ENCODE peak calls at places on chromosome 9, in ten cellular contexts. One of them, this sample, is unnamed.

GRCh38 chr9:16653491-16654407 is 216.7 kb downstream of the BNC2 start:
- DNase-seq in AG04449: no peak
- DNase-seq in endodermal cell: no peak
- DNase-seq in stomach: no peak
- DNase-seq in Peyer's patch: no peak
- DNase-seq in right atrium auricular region: peak
- DNase-seq in right lobe of liver: peak
- DNase-seq in fibroblast of the aortic adventitia: peak
- DNase-seq in dorsolateral prefrontal cortex: no peak
- DNase-seq in PC-9: no peak
- DNase-seq in this sample: peak

GRCh38 chr9:16848189-16848588 is 22.3 kb downstream of the BNC2 start:
- DNase-seq in AG04449: no peak
- DNase-seq in endodermal cell: no peak
- DNase-seq in stomach: no peak
- DNase-seq in Peyer's patch: no peak
- DNase-seq in right atrium auricular region: no peak
- DNase-seq in right lobe of liver: no peak
- DNase-seq in fibroblast of the aortic adventitia: no peak
- DNase-seq in dorsolateral prefrontal cortex: no peak
- DNase-seq in PC-9: no peak
- DNase-seq in this sample: no peak

GRCh38 chr9:88388886-88389617 is 808 bp downstream of the SPIN1 start:
- DNase-seq in AG04449: no peak
- DNase-seq in endodermal cell: peak
- DNase-seq in stomach: peak
- DNase-seq in Peyer's patch: peak
- DNase-seq in right atrium auricular region: peak
- DNase-seq in right lobe of liver: peak
- DNase-seq in fibroblast of the aortic adventitia: peak
- DNase-seq in dorsolateral prefrontal cortex: peak
- DNase-seq in PC-9: peak
- DNase-seq in this sample: peak

GRCh38 chr9:131641618-131642495 is 96.5 kb downstream of the PRRT1B start:
- DNase-seq in AG04449: no peak
- DNase-seq in endodermal cell: no peak
- DNase-seq in stomach: no peak
- DNase-seq in Peyer's patch: peak
- DNase-seq in right atrium auricular region: no peak
- DNase-seq in right lobe of liver: no peak
- DNase-seq in fibroblast of the aortic adventitia: no peak
- DNase-seq in dorsolateral prefrontal cortex: peak
- DNase-seq in PC-9: no peak
- DNase-seq in this sample: peak

GRCh38 chr9:113343732-113344231 is 3.7 kb upstream of the WDR31 start:
- DNase-seq in AG04449: no peak
- DNase-seq in endodermal cell: peak
- DNase-seq in stomach: peak
- DNase-seq in Peyer's patch: no peak
- DNase-seq in right atrium auricular region: peak
- DNase-seq in right lobe of liver: peak
- DNase-seq in fibroblast of the aortic adventitia: peak
- DNase-seq in dorsolateral prefrontal cortex: peak
- DNase-seq in PC-9: peak
- DNase-seq in this sample: peak

GRCh38 chr9:749712-750111 is 91.8 kb upstream of the DMRT1 start:
- DNase-seq in AG04449: no peak
- DNase-seq in endodermal cell: no peak
- DNase-seq in stomach: no peak
- DNase-seq in Peyer's patch: no peak
- DNase-seq in right atrium auricular region: peak
- DNase-seq in right lobe of liver: no peak
- DNase-seq in fibroblast of the aortic adventitia: no peak
- DNase-seq in dorsolateral prefrontal cortex: no peak
- DNase-seq in PC-9: no peak
- DNase-seq in this sample: peak

GRCh38 chr9:135647897-135648296 is 8.6 kb upstream of the GLT6D1 start:
- DNase-seq in AG04449: no peak
- DNase-seq in endodermal cell: no peak
- DNase-seq in stomach: no peak
- DNase-seq in Peyer's patch: no peak
- DNase-seq in right atrium auricular region: no peak
- DNase-seq in right lobe of liver: no peak
- DNase-seq in fibroblast of the aortic adventitia: no peak
- DNase-seq in dorsolateral prefrontal cortex: no peak
- DNase-seq in PC-9: no peak
- DNase-seq in this sample: no peak

GRCh38 chr9:72893437-72893836 is 59.4 kb downstream of the ALDH1A1 start:
- DNase-seq in AG04449: no peak
- DNase-seq in endodermal cell: no peak
- DNase-seq in stomach: no peak
- DNase-seq in Peyer's patch: no peak
- DNase-seq in right atrium auricular region: no peak
- DNase-seq in right lobe of liver: no peak
- DNase-seq in fibroblast of the aortic adventitia: no peak
- DNase-seq in dorsolateral prefrontal cortex: no peak
- DNase-seq in PC-9: no peak
- DNase-seq in this sample: no peak

GRCh38 chr9:104009853-104010252 is 84.3 kb upstream of the SMC2 start:
- DNase-seq in AG04449: no peak
- DNase-seq in endodermal cell: no peak
- DNase-seq in stomach: no peak
- DNase-seq in Peyer's patch: no peak
- DNase-seq in right atrium auricular region: no peak
- DNase-seq in right lobe of liver: no peak
- DNase-seq in fibroblast of the aortic adventitia: no peak
- DNase-seq in dorsolateral prefrontal cortex: no peak
- DNase-seq in PC-9: no peak
- DNase-seq in this sample: no peak

GRCh38 chr9:124894741-124895170 is 32.8 kb downstream of the ARPC5L start:
- DNase-seq in AG04449: no peak
- DNase-seq in endodermal cell: peak
- DNase-seq in stomach: no peak
- DNase-seq in Peyer's patch: no peak
- DNase-seq in right atrium auricular region: no peak
- DNase-seq in right lobe of liver: no peak
- DNase-seq in fibroblast of the aortic adventitia: peak
- DNase-seq in dorsolateral prefrontal cortex: no peak
- DNase-seq in PC-9: peak
- DNase-seq in this sample: no peak

GRCh38 chr9:77847626-77848025 is 184.0 kb downstream of the GNAQ start:
- DNase-seq in AG04449: no peak
- DNase-seq in endodermal cell: no peak
- DNase-seq in stomach: no peak
- DNase-seq in Peyer's patch: no peak
- DNase-seq in right atrium auricular region: no peak
- DNase-seq in right lobe of liver: no peak
- DNase-seq in fibroblast of the aortic adventitia: no peak
- DNase-seq in dorsolateral prefrontal cortex: no peak
- DNase-seq in PC-9: no peak
- DNase-seq in this sample: no peak

GRCh38 chr9:806285-807156 is 35.0 kb upstream of the DMRT1 start:
- DNase-seq in AG04449: no peak
- DNase-seq in endodermal cell: no peak
- DNase-seq in stomach: no peak
- DNase-seq in Peyer's patch: no peak
- DNase-seq in right atrium auricular region: no peak
- DNase-seq in right lobe of liver: no peak
- DNase-seq in fibroblast of the aortic adventitia: peak
- DNase-seq in dorsolateral prefrontal cortex: no peak
- DNase-seq in PC-9: peak
- DNase-seq in this sample: no peak

GRCh38 chr9:105901514-105902109 is 207.3 kb downstream of the TMEM38B start:
- DNase-seq in AG04449: no peak
- DNase-seq in endodermal cell: peak
- DNase-seq in stomach: no peak
- DNase-seq in Peyer's patch: no peak
- DNase-seq in right atrium auricular region: no peak
- DNase-seq in right lobe of liver: no peak
- DNase-seq in fibroblast of the aortic adventitia: no peak
- DNase-seq in dorsolateral prefrontal cortex: peak
- DNase-seq in PC-9: peak
- DNase-seq in this sample: no peak

GRCh38 chr9:130445268-130445983 is 665 bp downstream of the ASS1 start:
- DNase-seq in AG04449: no peak
- DNase-seq in endodermal cell: peak
- DNase-seq in stomach: peak
- DNase-seq in Peyer's patch: peak
- DNase-seq in right atrium auricular region: peak
- DNase-seq in right lobe of liver: peak
- DNase-seq in fibroblast of the aortic adventitia: peak
- DNase-seq in dorsolateral prefrontal cortex: no peak
- DNase-seq in PC-9: peak
- DNase-seq in this sample: peak
- TF ChIP-seq CTCF in AG04449: no peak
- TF ChIP-seq CTCF in endodermal cell: no peak
- TF ChIP-seq CTCF in stomach: no peak
- TF ChIP-seq CTCF in Peyer's patch: no peak
- TF ChIP-seq CTCF in right atrium auricular region: peak
- TF ChIP-seq CTCF in right lobe of liver: peak
- TF ChIP-seq CTCF in fibroblast of the aortic adventitia: no peak
- TF ChIP-seq CTCF in dorsolateral prefrontal cortex: no peak
- TF ChIP-seq CTCF in PC-9: no peak
- TF ChIP-seq CTCF in this sample: no peak

GRCh38 chr9:123680382-123680781 is 249.5 kb downstream of the DENND1A start:
- DNase-seq in AG04449: no peak
- DNase-seq in endodermal cell: no peak
- DNase-seq in stomach: no peak
- DNase-seq in Peyer's patch: no peak
- DNase-seq in right atrium auricular region: no peak
- DNase-seq in right lobe of liver: no peak
- DNase-seq in fibroblast of the aortic adventitia: no peak
- DNase-seq in dorsolateral prefrontal cortex: no peak
- DNase-seq in PC-9: no peak
- DNase-seq in this sample: no peak
- TF ChIP-seq CTCF in AG04449: no peak
- TF ChIP-seq CTCF in endodermal cell: no peak
- TF ChIP-seq CTCF in stomach: no peak
- TF ChIP-seq CTCF in Peyer's patch: no peak
- TF ChIP-seq CTCF in right atrium auricular region: no peak
- TF ChIP-seq CTCF in right lobe of liver: no peak
- TF ChIP-seq CTCF in fibroblast of the aortic adventitia: no peak
- TF ChIP-seq CTCF in dorsolateral prefrontal cortex: no peak
- TF ChIP-seq CTCF in PC-9: no peak
- TF ChIP-seq CTCF in this sample: no peak

DNA sequence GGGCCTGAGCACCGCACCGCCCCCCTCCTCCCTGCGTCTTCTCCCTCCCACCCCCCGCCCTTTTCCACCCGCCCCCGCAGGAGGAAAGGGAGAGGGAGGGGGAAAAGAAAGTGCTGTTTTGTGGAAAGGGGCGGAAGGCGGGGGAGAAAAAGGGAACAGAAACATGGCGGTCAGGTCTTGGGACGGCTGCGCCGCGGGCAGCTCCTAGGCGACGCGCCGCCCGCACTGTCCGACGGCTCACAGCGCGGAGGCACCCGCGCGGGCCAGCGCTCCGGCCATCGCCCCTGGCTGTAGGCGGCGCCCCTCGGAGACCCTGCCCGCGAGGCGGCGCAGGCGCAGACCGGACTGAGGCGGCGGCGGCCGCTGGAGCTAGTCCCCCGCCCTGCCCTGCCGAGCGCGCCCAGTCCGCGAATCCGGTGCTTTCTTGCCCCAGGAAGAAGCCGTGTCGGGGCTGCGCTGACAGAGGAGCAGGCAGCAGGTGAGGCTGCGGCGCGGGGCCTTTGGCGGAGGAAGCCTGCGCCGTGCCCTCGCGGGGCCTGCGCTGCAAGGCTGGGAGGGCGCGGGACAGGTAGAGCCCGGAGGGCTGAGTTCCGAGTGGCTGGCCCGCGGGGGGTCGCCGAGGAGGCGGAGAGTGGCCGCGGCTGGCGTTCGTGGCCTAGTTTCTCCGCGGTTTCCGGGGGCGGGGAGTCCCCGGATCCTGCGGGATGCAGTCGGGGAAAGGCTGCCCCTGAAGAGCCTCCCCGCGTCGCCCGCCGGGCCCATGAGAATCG is at the start of gene DENND4C:
- DNase-seq in AG04449: no peak
- DNase-seq in endodermal cell: peak
- DNase-seq in stomach: peak
- DNase-seq in Peyer's patch: peak
- DNase-seq in right atrium auricular region: peak
- DNase-seq in right lobe of liver: peak
- DNase-seq in fibroblast of the aortic adventitia: peak
- DNase-seq in dorsolateral prefrontal cortex: peak
- DNase-seq in PC-9: peak
- DNase-seq in this sample: peak
- TF ChIP-seq CTCF in AG04449: no peak
- TF ChIP-seq CTCF in endodermal cell: peak
- TF ChIP-seq CTCF in stomach: no peak
- TF ChIP-seq CTCF in Peyer's patch: no peak
- TF ChIP-seq CTCF in right atrium auricular region: no peak
- TF ChIP-seq CTCF in right lobe of liver: peak
- TF ChIP-seq CTCF in fibroblast of the aortic adventitia: no peak
- TF ChIP-seq CTCF in dorsolateral prefrontal cortex: peak
- TF ChIP-seq CTCF in PC-9: no peak
- TF ChIP-seq CTCF in this sample: no peak

GRCh38 chr9:127158995-127159801 is 36.8 kb upstream of the ANGPTL2 start:
- DNase-seq in AG04449: no peak
- DNase-seq in endodermal cell: peak
- DNase-seq in stomach: peak
- DNase-seq in Peyer's patch: peak
- DNase-seq in right atrium auricular region: peak
- DNase-seq in right lobe of liver: peak
- DNase-seq in fibroblast of the aortic adventitia: peak
- DNase-seq in dorsolateral prefrontal cortex: peak
- DNase-seq in PC-9: no peak
- DNase-seq in this sample: peak
- TF ChIP-seq CTCF in AG04449: peak
- TF ChIP-seq CTCF in endodermal cell: peak
- TF ChIP-seq CTCF in stomach: no peak
- TF ChIP-seq CTCF in Peyer's patch: no peak
- TF ChIP-seq CTCF in right atrium auricular region: no peak
- TF ChIP-seq CTCF in right lobe of liver: peak
- TF ChIP-seq CTCF in fibroblast of the aortic adventitia: peak
- TF ChIP-seq CTCF in dorsolateral prefrontal cortex: peak
- TF ChIP-seq CTCF in PC-9: no peak
- TF ChIP-seq CTCF in this sample: no peak

DNA sequence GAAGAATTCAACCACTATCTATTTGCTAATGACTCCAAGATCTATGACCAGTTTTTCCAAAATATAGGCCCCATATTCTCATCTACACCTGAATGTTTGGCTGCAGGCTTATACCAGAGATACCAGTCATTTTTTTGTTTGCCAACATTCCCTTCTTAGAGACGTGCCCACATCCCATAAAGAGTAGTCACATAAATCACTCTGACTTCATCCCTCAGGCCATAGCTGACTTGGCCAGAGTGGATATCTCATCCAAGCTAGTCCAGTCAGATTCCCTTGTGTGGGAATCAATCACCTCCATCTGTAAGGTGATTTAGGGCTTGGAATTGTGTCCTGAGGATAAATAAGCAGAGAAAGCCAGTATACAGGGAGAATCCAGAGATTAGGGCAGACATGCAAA is 124.3 kb upstream of the SLC24A2 start:
- DNase-seq in AG04449: no peak
- DNase-seq in endodermal cell: no peak
- DNase-seq in stomach: no peak
- DNase-seq in Peyer's patch: no peak
- DNase-seq in right atrium auricular region: no peak
- DNase-seq in right lobe of liver: no peak
- DNase-seq in fibroblast of the aortic adventitia: no peak
- DNase-seq in dorsolateral prefrontal cortex: no peak
- DNase-seq in PC-9: no peak
- DNase-seq in this sample: no peak
- TF ChIP-seq CTCF in AG04449: no peak
- TF ChIP-seq CTCF in endodermal cell: no peak
- TF ChIP-seq CTCF in stomach: no peak
- TF ChIP-seq CTCF in Peyer's patch: no peak
- TF ChIP-seq CTCF in right atrium auricular region: no peak
- TF ChIP-seq CTCF in right lobe of liver: no peak
- TF ChIP-seq CTCF in fibroblast of the aortic adventitia: no peak
- TF ChIP-seq CTCF in dorsolateral prefrontal cortex: no peak
- TF ChIP-seq CTCF in PC-9: no peak
- TF ChIP-seq CTCF in this sample: no peak

This sample was measured in transverse colon.